ENCODE peak calls at places on chromosomes 5 and 9, in five cellular contexts. R is astrocyte, K is OCI-LY7, T is HepG2, D is HCT116. Q is an unnamed sample.

GRCh38 chr9:85900504-85901201 is 40.3 kb upstream of the NAA35 start:
- DNase-seq in R (peak; percentile 4), K (peak; percentile 5), T (no peak), D (peak; percentile 37), Q (peak; percentile 54)

GRCh38 chr9:117437283-117437682 is 22.4 kb upstream of the ASTN2 start:
- DNase-seq in R (no peak), K (no peak), T (no peak), D (no peak), Q (no peak)

GRCh38 chr9:133449760-133450159 is 10.0 kb upstream of the CACFD1 start:
- DNase-seq in R (peak; percentile 8), K (no peak), T (peak; percentile 50), D (peak; percentile 58), Q (peak; percentile 74)

GRCh38 chr5:109597893-109598292 is 91.8 kb upstream of the MAN2A1 start:
- DNase-seq in R (no peak), K (no peak), T (no peak), D (no peak), Q (no peak)

GRCh38 chr9:86946712-86947145 is 577 bp downstream of the GAS1 start:
- DNase-seq in R (peak; percentile 47), K (no peak), T (no peak), D (no peak), Q (no peak)

GRCh38 chr9:91659529-91660294 is 236.1 kb upstream of the NFIL3 start:
- DNase-seq in R (peak; percentile 28), K (no peak), T (no peak), D (peak; percentile 12), Q (no peak)

GRCh38 chr9:115234094-115234493 is 116.1 kb upstream of the TNC start:
- DNase-seq in R (peak; percentile 95), K (no peak), T (no peak), D (peak; percentile 26), Q (peak; percentile 85)

GRCh38 chr5:111494350-111494999 is 17.9 kb downstream of the STARD4 start:
- DNase-seq in R (no peak), K (no peak), T (no peak), D (no peak), Q (no peak)

GRCh38 chr5:142981886-142982820 is 212.0 kb downstream of the ARHGAP26 start:
- DNase-seq in R (peak; percentile 95), K (no peak), T (peak; percentile 92), D (no peak), Q (peak; percentile 96)

GRCh38 chr5:122773615-122774014 is 1.3 kb upstream of the SNX2 start:
- DNase-seq in R (no peak), K (no peak), T (peak; percentile 84), D (no peak), Q (no peak)

GRCh38 chr5:175246242-175246891 is 197.6 kb downstream of the DRD1 start:
- DNase-seq in R (peak; percentile 99), K (no peak), T (no peak), D (peak; percentile 84), Q (peak; percentile 70)

GRCh38 chr5:67015577-67016290 is 180.9 kb downstream of the CD180 start:
- DNase-seq in R (peak; percentile 91), K (no peak), T (no peak), D (no peak), Q (no peak)

GRCh38 chr5:173320259-173320658 is 8.0 kb downstream of the STC2 start:
- DNase-seq in R (no peak), K (peak; percentile 3), T (no peak), D (no peak), Q (peak; percentile 5)
- H3K4me1 ChIP-seq in R (peaks cover 43% of the 10 kb centered on the region), K (no peaks in the 10 kb centered on the region), T (peaks cover 73% of the 10 kb centered on the region), D (no peaks in the 10 kb centered on the region), Q (peaks cover 14% of the 10 kb centered on the region)

GRCh38 chr9:137579259-137579604 is 507 bp upstream of the DPH7 start:
- DNase-seq in R (no peak), K (no peak), T (no peak), D (no peak), Q (no peak)
- H3K4me3 ChIP-seq in R (peak overlapping the region; percentile 87), K (peak overlapping the region; percentile 97), T (peak overlapping the region; percentile 98), D (peak overlapping the region; percentile 61), Q (peak overlapping the region; percentile 89)

DNA sequence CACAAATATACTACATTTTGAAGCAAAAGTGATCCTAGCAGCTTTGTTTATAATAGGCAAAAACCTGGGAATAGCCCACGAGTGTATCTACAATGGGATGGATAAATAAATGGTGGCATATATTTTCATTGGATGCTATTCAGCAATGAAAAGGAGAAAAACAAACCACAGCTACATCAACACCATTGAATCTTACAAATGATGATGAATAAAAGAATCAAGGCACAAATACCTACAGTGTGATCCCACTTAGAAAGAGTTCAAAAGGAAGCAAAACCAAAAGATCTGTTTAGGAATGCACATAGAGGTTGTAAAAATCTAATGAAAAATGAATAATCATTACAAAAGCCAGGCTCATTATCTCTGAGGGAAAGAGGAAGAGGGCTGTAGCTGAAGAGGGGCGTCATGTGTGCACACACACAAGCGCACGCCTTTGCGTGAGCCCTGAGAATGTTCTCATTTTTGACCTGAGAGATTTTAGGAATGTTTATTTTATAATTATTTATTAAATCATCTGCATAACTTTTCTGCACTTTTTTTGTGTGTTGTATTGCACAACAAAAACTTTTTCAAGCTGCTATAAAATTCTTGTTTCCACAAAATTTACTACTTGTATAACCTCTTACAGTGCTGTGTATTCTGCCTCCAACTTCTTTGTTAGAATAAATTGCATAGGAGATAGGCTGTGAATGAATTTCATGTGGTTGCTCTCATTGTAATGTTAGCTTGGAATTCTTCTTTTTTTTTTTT is 5.9 kb upstream of the RHOBTB3 start:
- DNase-seq in R (peak; percentile 74), K (no peak), T (no peak), D (no peak), Q (no peak)
- H2AFZ ChIP-seq in R (no peak overlapping the region), K (no peak overlapping the region), T (no peak overlapping the region), D (no peak overlapping the region), Q (no peak overlapping the region)

DNA sequence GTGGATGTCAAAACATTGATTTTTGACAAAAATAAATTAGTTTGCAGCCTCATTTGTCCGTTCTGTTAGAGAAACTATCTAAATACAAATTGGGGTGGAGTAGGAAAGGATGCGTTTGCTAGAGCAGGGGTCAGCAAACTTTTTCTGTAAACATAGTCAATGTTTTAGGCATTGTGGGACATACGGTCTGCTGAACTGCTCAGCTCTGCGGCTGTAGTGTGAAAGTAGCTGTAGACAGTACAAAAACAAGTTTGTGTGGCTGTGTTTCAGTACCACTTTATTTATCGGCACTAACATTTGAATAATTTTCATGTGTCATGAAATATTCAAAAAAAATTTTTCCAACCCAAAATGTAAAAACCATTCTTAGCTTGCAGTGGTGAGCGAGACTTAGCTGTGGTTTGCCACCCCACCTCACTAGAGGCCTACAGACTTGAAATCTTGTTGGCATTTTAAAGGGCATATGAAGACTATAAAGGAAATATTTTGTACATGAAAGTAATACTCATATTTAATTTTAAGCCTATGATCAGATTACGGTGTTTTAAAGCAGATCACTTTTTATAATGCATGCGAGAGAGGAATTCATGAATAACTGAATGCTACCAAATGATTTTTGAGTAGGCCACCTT is 151.0 kb upstream of the PCA3 start:
- DNase-seq in R (no peak), K (no peak), T (no peak), D (no peak), Q (no peak)
- H3K4me1 ChIP-seq in R (no peaks in the 10 kb centered on the region), K (no peaks in the 10 kb centered on the region), T (peaks cover 21% of the 10 kb centered on the region), D (no peaks in the 10 kb centered on the region), Q (no peaks in the 10 kb centered on the region)